ENCODE peak calls at places on chromosomes 16 and 17, in eight cellular contexts. T is CD8-positive, alpha-beta T cell; H is hippocampal formation; N is lower leg skin; A is Kasumi-1; B is LHCN-M2; P is stomach; R is activated CD4-positive, alpha-beta T cell treated with anti-CD3 and anti-CD28 coated beads, Interleukin-2, amount 10 ng/mL, durations not matched to agents 7 days and 5 days. L is an unnamed sample.

GRCh38 chr17:42819939-42820535 is 4.0 kb downstream of the BECN1 start:
- DNase-seq in H (no peak), N (no peak), P (peak), R (peak), A (peak), B (peak), T (peak), L (peak)

GRCh38 chr17:57945999-57946797 is 9.0 kb downstream of the CUEDC1 start:
- DNase-seq in B (peak), A (no peak), N (no peak), R (no peak), H (no peak), P (no peak), T (no peak), L (no peak)

GRCh38 chr17:74779948-74780400 is 3.8 kb upstream of the NAT9 start:
- DNase-seq in B (no peak), T (peak), N (peak), R (peak), H (peak), P (peak), A (peak), L (peak)

GRCh38 chr16:70553175-70553574 is 29.6 kb downstream of the SF3B3 start:
- DNase-seq in B (peak), P (no peak), A (no peak), R (no peak), T (no peak), H (no peak), N (no peak), L (no peak)

GRCh38 chr16:88505405-88506082 is 52.5 kb downstream of the ZFPM1 start:
- DNase-seq in R (peak), T (peak), N (no peak), H (no peak), A (no peak), P (peak), B (no peak), L (peak)

GRCh38 chr17:21271767-21272166 is 12.7 kb upstream of the MAP2K3 start:
- DNase-seq in H (no peak), A (no peak), P (no peak), R (no peak), N (no peak), T (no peak), B (no peak), L (no peak)

GRCh38 chr16:5064915-5065314 is 841 bp downstream of the C16orf89 start:
- DNase-seq in R (no peak), N (no peak), T (no peak), A (no peak), P (peak), H (no peak), B (peak), L (no peak)

GRCh38 chr17:55166506-55166905 is 98.3 kb upstream of the HLF start:
- DNase-seq in P (no peak), B (no peak), A (no peak), R (no peak), T (no peak), H (no peak), N (no peak), L (no peak)

GRCh38 chr16:74700206-74701040 is at the start of gene MLKL:
- DNase-seq in T (peak), B (peak), R (peak), A (peak), P (peak), N (peak), H (no peak), L (peak)

GRCh38 chr17:14755002-14755401 is 454.1 kb downstream of the HS3ST3B1 start:
- DNase-seq in R (no peak), B (peak), N (no peak), T (no peak), A (no peak), H (no peak), P (no peak), L (no peak)

GRCh38 chr16:1707193-1707790 is 1.3 kb downstream of the MAPK8IP3 start:
- DNase-seq in N (no peak), P (no peak), A (no peak), T (no peak), B (peak), H (peak), R (peak), L (no peak)

GRCh38 chr17:39753514-39754160 is 15.9 kb downstream of the GRB7 start:
- DNase-seq in N (no peak), P (peak), T (peak), B (no peak), A (peak), H (no peak), R (peak), L (peak)

GRCh38 chr16:3013491-3013951 is 798 bp downstream of the CLDN9 start:
- DNase-seq in R (no peak), B (no peak), N (no peak), T (no peak), A (no peak), P (no peak), H (no peak), L (no peak)

GRCh38 chr16:4261557-4262172 is 11.2 kb downstream of the TFAP4 start:
- DNase-seq in T (no peak), R (peak), B (no peak), A (no peak), P (no peak), N (no peak), H (no peak), L (peak)